ENCODE peak calls at places on chromosomes 4 and X, in four cellular contexts. P is NCI-H1092 treated with DMSO at 0.1 percent for 48 hours, I is AG09309, A is T-cell. E is an unnamed sample.
A peak's percentile ranks its signal among the peaks of the same experiment; 100 is the strongest.

GRCh38 chr4:151627491-151627890 is 133.3 kb downstream of the GATB start:
- DNase-seq in P (no peak), A (no peak), I (no peak), E (no peak)

GRCh38 chr4:27770895-27771294 is 910.3 kb downstream of the STIM2 start:
- DNase-seq in A (no peak), I (no peak), P (no peak), E (no peak)

GRCh38 chr4:76377922-76378321 is 43.0 kb downstream of the CCDC158 start:
- DNase-seq in A (peak; percentile 13), I (no peak), P (no peak), E (no peak)

GRCh38 chr4:91471280-91471679 is 832.5 kb upstream of the GRID2 start:
- DNase-seq in A (no peak), I (no peak), P (no peak), E (peak; percentile 13)

GRCh38 chr4:61201562-61202099 is 1.5 kb downstream of the ADGRL3 start:
- DNase-seq in P (peak; percentile 66), I (no peak), A (no peak), E (no peak)

GRCh38 chr4:123209436-123209835 is 187.2 kb upstream of the SPRY1 start:
- DNase-seq in I (no peak), A (no peak), P (no peak), E (no peak)

GRCh38 chr4:20253272-20253798 is 1.6 kb downstream of the SLIT2 start:
- DNase-seq in I (no peak), A (no peak), P (peak; percentile 35), E (no peak)

GRCh38 chrX:68658530-68658929 is 11.1 kb downstream of the STARD8 start:
- DNase-seq in A (no peak), I (no peak), P (no peak), E (no peak)

GRCh38 chr4:7466904-7467303 is 32.2 kb upstream of the PSAPL1 start:
- DNase-seq in P (no peak), A (no peak), I (no peak), E (no peak)

GRCh38 chr4:113958766-113959540 is 20.5 kb downstream of the ARSJ start:
- DNase-seq in A (no peak), I (peak; percentile 85), P (peak; percentile 53), E (no peak)

GRCh38 chr4:190121759-190122158 is 51.8 kb upstream of the DUX4 start:
- DNase-seq in A (no peak), P (no peak), I (no peak), E (no peak)

GRCh38 chr4:57098945-57099344 is 11.2 kb downstream of the IGFBP7 start:
- DNase-seq in A (no peak), P (no peak), I (peak; percentile 85), E (no peak)

GRCh38 chr4:914531-914930 is 17.6 kb downstream of the GAK start:
- DNase-seq in P (no peak), A (no peak), I (no peak), E (no peak)

GRCh38 chrX:75273483-75273882 is 402 bp upstream of the UPRT start:
- DNase-seq in I (no peak), A (no peak), P (no peak), E (no peak)

GRCh38 chrX:150366951-150367545 is 3.9 kb downstream of the MAMLD1 start:
- DNase-seq in A (no peak), P (no peak), I (no peak), E (no peak)

GRCh38 chrX:13467243-13467642 is 102.2 kb upstream of the EGFL6 start:
- DNase-seq in P (no peak), A (no peak), I (no peak), E (no peak)

GRCh38 chr4:27100713-27101112 is 240.1 kb downstream of the STIM2 start:
- DNase-seq in I (no peak), A (no peak), P (no peak), E (no peak)

GRCh38 chr4:77433102-77433733 is 172.4 kb upstream of the CXCL13 start:
- DNase-seq in A (peak; percentile 4), P (peak; percentile 44), I (no peak), E (peak; percentile 73)

GRCh38 chr4:8371251-8371995 is 69.1 kb downstream of the ACOX3 start:
- DNase-seq in P (no peak), I (peak; percentile 68), A (no peak), E (no peak)

GRCh38 chr4:81802308-81802846 is 330.7 kb upstream of the RASGEF1B start:
- DNase-seq in A (no peak), I (no peak), P (no peak), E (no peak)

GRCh38 chrX:118066867-118067515 is 49.6 kb downstream of the KLHL13 start:
- DNase-seq in I (no peak), P (no peak), A (no peak), E (no peak)

GRCh38 chr4:103424853-103425252 is 226.7 kb upstream of the CENPE start:
- DNase-seq in I (no peak), P (no peak), A (no peak), E (peak; percentile 43)

GRCh38 chr4:139910106-139910505 is 243.9 kb downstream of the MAML3 start:
- DNase-seq in P (no peak), A (no peak), I (no peak), E (no peak)